ENCODE peak calls at places on chromosomes 2 and 18, in five cellular contexts. N, H, D, U and E are unnamed samples.

GRCh38 chr18:54260376-54261072 is 8.8 kb upstream of the POLI start:
- DNase-seq in N (no peak), D (no peak), U (no peak), H (peak; percentile 38), E (no peak)

GRCh38 chr2:12657560-12657959 is 59.2 kb upstream of the TRIB2 start:
- DNase-seq in H (no peak), U (no peak), N (no peak), D (no peak), E (no peak)

GRCh38 chr2:42905341-42906114 is 113.1 kb upstream of the HAAO start:
- DNase-seq in H (no peak), U (peak; percentile 54), N (no peak), D (no peak), E (peak; percentile 58)

GRCh38 chr2:6917071-6917760 is at the start of gene RNF144A:
- DNase-seq in U (peak; percentile 87), D (peak; percentile 86), N (no peak), H (peak; percentile 53), E (peak; percentile 40)

GRCh38 chr2:238285653-238286082 is 2.7 kb downstream of the PER2 start:
- DNase-seq in D (peak; percentile 81), H (no peak), U (peak; percentile 94), N (peak; percentile 97), E (peak; percentile 75)

GRCh38 chr2:70686577-70687460 is 81.2 kb downstream of the ADD2 start:
- DNase-seq in H (peak; percentile 29), U (peak; percentile 66), N (no peak), D (peak; percentile 58), E (peak; percentile 84)

GRCh38 chr2:109383505-109384307 is 230.1 kb downstream of the SEPTIN10 start:
- DNase-seq in N (no peak), U (no peak), D (peak; percentile 28), H (no peak), E (no peak)

GRCh38 chr2:75276093-75277055 is 77.1 kb upstream of the TACR1 start:
- DNase-seq in D (no peak), N (no peak), U (no peak), H (no peak), E (no peak)

GRCh38 chr18:9876867-9877654 is 8.7 kb upstream of the TXNDC2 start:
- DNase-seq in U (peak; percentile 88), N (peak; percentile 86), H (peak; percentile 54), D (no peak), E (peak; percentile 8)

GRCh38 chr2:168188011-168188410 is 59.4 kb downstream of the STK39 start:
- DNase-seq in U (no peak), H (no peak), N (no peak), D (no peak), E (no peak)

GRCh38 chr2:172473167-172473566 is 45.8 kb downstream of the ITGA6 start:
- DNase-seq in U (no peak), H (peak; percentile 23), N (no peak), D (no peak), E (no peak)

GRCh38 chr2:231604101-231604684 is 11.5 kb downstream of the TEX44 start:
- DNase-seq in D (peak; percentile 82), H (no peak), N (no peak), U (no peak), E (peak; percentile 81)

GRCh38 chr2:225334524-225334923 is 65.0 kb upstream of the NYAP2 start:
- DNase-seq in U (no peak), D (no peak), N (no peak), H (no peak), E (peak; percentile 78)

GRCh38 chr2:223740679-223741078 is 96.7 kb downstream of the AP1S3 start:
- DNase-seq in D (no peak), N (no peak), U (no peak), H (no peak), E (no peak)

GRCh38 chr2:37560863-37561614 is 110.4 kb downstream of the CDC42EP3 start:
- DNase-seq in H (no peak), D (no peak), U (no peak), N (no peak), E (peak; percentile 55)

GRCh38 chr2:232348936-232349335 is 29.6 kb upstream of the ALPP start:
- DNase-seq in D (peak; percentile 63), U (no peak), H (peak; percentile 54), N (no peak), E (no peak)

GRCh38 chr2:226334981-226335720 is 464.5 kb downstream of the IRS1 start:
- DNase-seq in N (no peak), H (no peak), U (no peak), D (no peak), E (no peak)

GRCh38 chr2:170530284-170530745 is 184.8 kb upstream of the SP5 start:
- DNase-seq in U (peak; percentile 68), H (no peak), N (peak; percentile 86), D (peak; percentile 85), E (peak; percentile 95)

GRCh38 chr2:26770986-26771586 is 7.0 kb downstream of the SLC35F6 start:
- DNase-seq in N (peak; percentile 89), U (peak; percentile 56), H (no peak), D (no peak), E (peak; percentile 40)

GRCh38 chr2:206805922-206806607 is 40.7 kb downstream of the FASTKD2 start:
- DNase-seq in H (no peak), D (no peak), N (no peak), U (no peak), E (no peak)

GRCh38 chr2:148201075-148202004 is 180.4 kb downstream of the MBD5 start:
- DNase-seq in N (no peak), H (peak; percentile 58), U (peak; percentile 91), D (peak; percentile 72), E (peak; percentile 38)

GRCh38 chr2:217459675-217460405 is 543.0 kb downstream of the TNS1 start:
- DNase-seq in U (no peak), D (no peak), H (no peak), N (no peak), E (no peak)

GRCh38 chr2:203014456-203015199 is at the start of gene NBEAL1:
- DNase-seq in N (peak; percentile 99), H (peak; percentile 98), D (peak; percentile 99), U (peak; percentile 99), E (peak; percentile 98)

GRCh38 chr18:8359076-8359475 is 250.2 kb upstream of the RAB12 start:
- DNase-seq in N (no peak), D (no peak), H (no peak), U (no peak), E (no peak)

GRCh38 chr18:22703883-22704626 is 229.1 kb upstream of the RBBP8 start:
- DNase-seq in U (peak; percentile 60), D (no peak), H (peak; percentile 42), N (no peak), E (peak; percentile 50)

GRCh38 chr2:125324273-125324672 is 1299.2 kb downstream of the CNTNAP5 start:
- DNase-seq in D (no peak), H (no peak), U (no peak), N (no peak), E (no peak)

GRCh38 chr2:153567367-153567766 is 88.8 kb upstream of the RPRM start:
- DNase-seq in H (no peak), N (no peak), D (no peak), U (peak; percentile 11), E (no peak)

GRCh38 chr2:220478305-220479058 is 851.1 kb downstream of the SLC4A3 start:
- DNase-seq in D (no peak), H (no peak), N (no peak), U (peak; percentile 14), E (no peak)

GRCh38 chr18:50830544-50830943 is 10.7 kb upstream of the MRO start:
- DNase-seq in N (no peak), U (no peak), H (no peak), D (no peak), E (no peak)

GRCh38 chr18:62165583-62165982 is 21.3 kb downstream of the PIGN start:
- DNase-seq in N (no peak), H (no peak), D (no peak), U (no peak), E (no peak)

GRCh38 chr2:46003912-46004473 is 293.2 kb upstream of the EPAS1 start:
- DNase-seq in D (no peak), H (no peak), U (no peak), N (no peak), E (no peak)

DNA sequence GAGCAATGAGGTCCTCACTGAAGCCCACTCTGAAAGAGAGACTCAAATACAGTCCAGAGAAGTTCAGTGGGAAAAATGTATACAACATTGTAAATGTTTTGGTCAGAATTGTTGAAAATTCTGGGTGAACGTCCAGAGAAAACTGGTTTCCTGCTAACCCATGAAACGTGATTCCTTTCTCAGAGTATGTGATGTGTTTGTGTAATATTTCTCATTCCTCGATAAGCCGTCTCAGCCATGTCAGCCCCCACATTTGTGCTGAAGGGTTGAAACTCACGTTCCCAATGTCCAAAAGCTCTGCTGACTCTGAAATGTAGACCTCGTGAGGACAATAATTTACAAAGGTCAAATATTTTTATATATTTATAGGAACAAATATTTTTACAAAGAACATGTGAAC is 51.6 kb downstream of the BMP10 start:
- DNase-seq in D (no peak), U (no peak), N (no peak), H (no peak), E (no peak)
- H3K36me3 ChIP-seq in D (peaks cover 95% of the 10 kb centered on the region), U (no peaks in the 10 kb centered on the region), N (no peaks in the 10 kb centered on the region), H (peaks cover 97% of the 10 kb centered on the region), E (no peaks in the 10 kb centered on the region)

GRCh38 chr2:1995584-1995983 is 251.3 kb upstream of the PXDN start:
- DNase-seq in N (no peak), U (no peak), D (no peak), H (no peak), E (no peak)
- H3K36me3 ChIP-seq in N (no peaks in the 10 kb centered on the region), U (no peaks in the 10 kb centered on the region), D (no peaks in the 10 kb centered on the region), H (no peaks in the 10 kb centered on the region), E (no peaks in the 10 kb centered on the region)

GRCh38 chr2:191349990-191350389 is 104.8 kb downstream of the MYO1B start:
- DNase-seq in N (no peak), U (no peak), D (no peak), H (no peak), E (no peak)

GRCh38 chr2:191351921-191352320 is 106.7 kb downstream of the MYO1B start:
- DNase-seq in D (no peak), U (no peak), N (no peak), H (no peak), E (no peak)

GRCh38 chr2:191351298-191351697 is 106.1 kb downstream of the MYO1B start:
- DNase-seq in N (no peak), D (no peak), U (no peak), H (no peak), E (no peak)

GRCh38 chr2:191352536-191352935 is 107.3 kb downstream of the MYO1B start:
- DNase-seq in U (no peak), H (no peak), N (no peak), D (no peak), E (no peak)

GRCh38 chr2:191350826-191351225 is 105.6 kb downstream of the MYO1B start:
- DNase-seq in D (no peak), U (no peak), H (no peak), N (no peak), E (peak; percentile 34)
- H3K36me3 ChIP-seq in D (peaks cover 4% of the 10 kb centered on the region), U (no peaks in the 10 kb centered on the region), H (no peaks in the 10 kb centered on the region), N (no peaks in the 10 kb centered on the region), E (peaks cover 60% of the 10 kb centered on the region)

GRCh38 chr2:190582761-190583506 is 48.4 kb upstream of the NEMP2 start:
- DNase-seq in H (no peak), D (no peak), U (no peak), N (no peak), E (peak; percentile 65)
- H3K36me3 ChIP-seq in H (no peaks in the 10 kb centered on the region), D (no peaks in the 10 kb centered on the region), U (no peaks in the 10 kb centered on the region), N (no peaks in the 10 kb centered on the region), E (no peaks in the 10 kb centered on the region)

DNA sequence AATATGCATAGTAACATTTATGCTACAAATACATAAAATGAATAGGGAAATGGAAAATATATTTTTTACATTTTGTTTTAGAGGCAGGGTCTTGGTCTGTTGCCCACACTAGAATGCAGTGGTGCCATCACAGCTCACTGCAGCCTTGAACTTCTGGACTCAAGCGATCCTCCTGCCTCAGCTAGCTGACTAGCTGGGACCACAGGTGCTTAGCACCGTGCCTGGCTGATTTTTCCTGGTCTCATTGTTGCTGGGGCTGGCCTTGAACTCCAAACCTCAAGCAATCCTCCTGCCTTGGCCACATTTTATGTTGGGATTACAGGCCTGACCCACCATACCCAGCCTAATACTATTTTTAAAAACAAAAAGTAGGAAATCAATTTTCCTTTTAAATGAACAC is 33.2 kb downstream of the XPO1 start:
- DNase-seq in D (no peak), U (no peak), N (no peak), H (no peak), E (no peak)
- H3K36me3 ChIP-seq in D (peaks cover 69% of the 10 kb centered on the region), U (no peaks in the 10 kb centered on the region), N (peaks cover 19% of the 10 kb centered on the region), H (peaks cover 70% of the 10 kb centered on the region), E (peaks cover 84% of the 10 kb centered on the region)